ENCODE peak calls at places on chromosome 4, in six cellular contexts. Q is HEK293T, H is sciatic nerve, U is M059J, B is NCI-H524 treated with DMSO at 0.1 percent for 48 hours, N is mesendoderm. R is an unnamed sample.
A peak's percentile ranks its signal among the peaks of the same experiment; 100 is the strongest.

GRCh38 chr4:128031756-128032384 is 29.2 kb upstream of the LARP1B start:
- DNase-seq in Q (no peak), H (no peak), U (no peak), B (no peak), N (no peak), R (no peak)

GRCh38 chr4:164807611-164808010 is 53.7 kb downstream of the SMIM31 start:
- DNase-seq in Q (no peak), H (no peak), U (peak; percentile 73), B (no peak), N (peak; percentile 86), R (peak; percentile 88)

GRCh38 chr4:61984260-61984909 is 784.3 kb downstream of the ADGRL3 start:
- DNase-seq in Q (no peak), H (no peak), U (no peak), B (no peak), N (peak; percentile 61), R (peak; percentile 51)

GRCh38 chr4:8356856-8357255 is 83.7 kb downstream of the ACOX3 start:
- DNase-seq in Q (no peak), H (peak; percentile 15), U (no peak), B (no peak), N (no peak), R (peak; percentile 39)

GRCh38 chr4:111943796-111944203 is 201.5 kb upstream of the FAM241A start:
- DNase-seq in Q (peak; percentile 78), H (no peak), U (peak; percentile 56), B (peak; percentile 19), N (peak; percentile 81), R (peak; percentile 69)

GRCh38 chr4:79959652-79960051 is 113.4 kb downstream of the ANTXR2 start:
- DNase-seq in Q (no peak), H (no peak), U (no peak), B (no peak), N (peak; percentile 14), R (no peak)

GRCh38 chr4:158161561-158162354 is 11.1 kb downstream of the GASK1B start:
- DNase-seq in Q (no peak), H (no peak), U (peak; percentile 96), B (no peak), N (peak; percentile 52), R (peak; percentile 96)

GRCh38 chr4:159455675-159456235 is 352.9 kb downstream of the RAPGEF2 start:
- DNase-seq in Q (peak; percentile 62), H (no peak), U (peak; percentile 53), B (no peak), N (peak; percentile 65), R (no peak)

GRCh38 chr4:169099775-169100180 is 89.7 kb upstream of the CBR4 start:
- DNase-seq in Q (no peak), H (no peak), U (peak; percentile 18), B (no peak), N (no peak), R (no peak)

GRCh38 chr4:148434075-148434773 is 8.0 kb downstream of the NR3C2 start:
- DNase-seq in Q (no peak), H (no peak), U (no peak), B (no peak), N (no peak), R (no peak)

GRCh38 chr4:152240232-152240631 is 295.7 kb downstream of the FBXW7 start:
- DNase-seq in Q (no peak), H (no peak), U (no peak), B (no peak), N (no peak), R (no peak)

GRCh38 chr4:77126844-77127614 is 30.0 kb upstream of the CCNG2 start:
- DNase-seq in Q (no peak), H (no peak), U (no peak), B (no peak), N (no peak), R (no peak)

GRCh38 chr4:172207258-172207657 is 394.1 kb downstream of the GALNTL6 start:
- DNase-seq in Q (no peak), H (no peak), U (no peak), B (no peak), N (no peak), R (no peak)

GRCh38 chr4:1547863-1548637 is 136.1 kb downstream of the FAM53A start:
- DNase-seq in Q (no peak), H (no peak), U (no peak), B (no peak), N (no peak), R (no peak)

GRCh38 chr4:54902261-54902660 is 223.1 kb downstream of the KDR start:
- DNase-seq in Q (no peak), H (no peak), U (peak; percentile 71), B (no peak), N (no peak), R (no peak)

GRCh38 chr4:70902577-70903281 is 560 bp downstream of the MOB1B start:
- DNase-seq in Q (peak; percentile 46), H (peak; percentile 65), U (peak; percentile 43), B (no peak), N (peak; percentile 55), R (no peak)

GRCh38 chr4:147103403-147103946 is 157.8 kb upstream of the TTC29 start:
- DNase-seq in Q (no peak), H (peak; percentile 59), U (peak; percentile 94), B (no peak), N (no peak), R (peak; percentile 81)

GRCh38 chr4:71290074-71290473 is 48.7 kb upstream of the SLC4A4 start:
- DNase-seq in Q (no peak), H (no peak), U (peak; percentile 59), B (no peak), N (no peak), R (no peak)

GRCh38 chr4:111952708-111953107 is 192.5 kb upstream of the FAM241A start:
- DNase-seq in Q (no peak), H (no peak), U (peak; percentile 50), B (no peak), N (no peak), R (no peak)

GRCh38 chr4:26197018-26197779 is 123.6 kb upstream of the RBPJ start:
- DNase-seq in Q (no peak), H (no peak), U (peak; percentile 99), B (no peak), N (no peak), R (peak; percentile 94)

R was measured in islet precursor cell.